ENCODE peak calls at places on chromosomes 16 and 17, in six cellular contexts. One of them, this sample, is unnamed.

GRCh38 chr17:78242024-78242742 is 10.8 kb downstream of the TMEM235 start:
- DNase-seq in fibroblast of lung: peak; percentile 3
- DNase-seq in hepatocyte: no peak
- DNase-seq in HCT116: no peak
- DNase-seq in mammary epithelial cell: no peak
- DNase-seq in PC-9: no peak
- DNase-seq in this sample: peak; percentile 40

GRCh38 chr17:17940451-17940911 is 31.7 kb downstream of the TOM1L2 start:
- DNase-seq in fibroblast of lung: peak; percentile 90
- DNase-seq in hepatocyte: no peak
- DNase-seq in HCT116: no peak
- DNase-seq in mammary epithelial cell: no peak
- DNase-seq in PC-9: no peak
- DNase-seq in this sample: peak; percentile 88

GRCh38 chr16:86566966-86567700 is 504 bp downstream of the FOXC2 start:
- DNase-seq in fibroblast of lung: peak; percentile 82
- DNase-seq in hepatocyte: peak; percentile 40
- DNase-seq in HCT116: no peak
- DNase-seq in mammary epithelial cell: peak; percentile 73
- DNase-seq in PC-9: no peak
- DNase-seq in this sample: no peak

GRCh38 chr16:66930189-66930588 is 4.0 kb downstream of the CIAO2B start:
- DNase-seq in fibroblast of lung: peak; percentile 45
- DNase-seq in hepatocyte: peak; percentile 73
- DNase-seq in HCT116: no peak
- DNase-seq in mammary epithelial cell: peak; percentile 74
- DNase-seq in PC-9: peak; percentile 82
- DNase-seq in this sample: peak; percentile 67

GRCh38 chr17:82101767-82102679 is 4.0 kb upstream of the FASN start:
- DNase-seq in fibroblast of lung: no peak
- DNase-seq in hepatocyte: no peak
- DNase-seq in HCT116: no peak
- DNase-seq in mammary epithelial cell: no peak
- DNase-seq in PC-9: peak; percentile 58
- DNase-seq in this sample: no peak

GRCh38 chr16:3623642-3624041 is 12.2 kb upstream of the SLX4 start:
- DNase-seq in fibroblast of lung: peak; percentile 19
- DNase-seq in hepatocyte: no peak
- DNase-seq in HCT116: no peak
- DNase-seq in mammary epithelial cell: no peak
- DNase-seq in PC-9: no peak
- DNase-seq in this sample: no peak

GRCh38 chr17:42187833-42188232 is 2.6 kb upstream of the HCRT start:
- DNase-seq in fibroblast of lung: no peak
- DNase-seq in hepatocyte: no peak
- DNase-seq in HCT116: no peak
- DNase-seq in mammary epithelial cell: no peak
- DNase-seq in PC-9: no peak
- DNase-seq in this sample: no peak

GRCh38 chr16:85313541-85314208 is 201.4 kb upstream of the CIBAR2 start:
- DNase-seq in fibroblast of lung: no peak
- DNase-seq in hepatocyte: no peak
- DNase-seq in HCT116: no peak
- DNase-seq in mammary epithelial cell: peak; percentile 60
- DNase-seq in PC-9: no peak
- DNase-seq in this sample: no peak

GRCh38 chr17:9343513-9343912 is 232.1 kb downstream of the STX8 start:
- DNase-seq in fibroblast of lung: no peak
- DNase-seq in hepatocyte: peak; percentile 47
- DNase-seq in HCT116: no peak
- DNase-seq in mammary epithelial cell: no peak
- DNase-seq in PC-9: no peak
- DNase-seq in this sample: no peak

GRCh38 chr17:78734841-78735641 is 47.0 kb downstream of the CYTH1 start:
- DNase-seq in fibroblast of lung: no peak
- DNase-seq in hepatocyte: peak; percentile 65
- DNase-seq in HCT116: no peak
- DNase-seq in mammary epithelial cell: no peak
- DNase-seq in PC-9: no peak
- DNase-seq in this sample: no peak

GRCh38 chr17:55845385-55845784 is 94.5 kb downstream of the PCTP start:
- DNase-seq in fibroblast of lung: peak; percentile 27
- DNase-seq in hepatocyte: peak; percentile 81
- DNase-seq in HCT116: no peak
- DNase-seq in mammary epithelial cell: peak; percentile 3
- DNase-seq in PC-9: no peak
- DNase-seq in this sample: no peak

GRCh38 chr17:81867123-81867951 is 3.8 kb downstream of the ARHGDIA start:
- DNase-seq in fibroblast of lung: peak; percentile 60
- DNase-seq in hepatocyte: peak; percentile 69
- DNase-seq in HCT116: no peak
- DNase-seq in mammary epithelial cell: no peak
- DNase-seq in PC-9: peak; percentile 52
- DNase-seq in this sample: peak; percentile 56

GRCh38 chr16:70661918-70662641 is 15.7 kb downstream of the IL34 start:
- DNase-seq in fibroblast of lung: peak; percentile 56
- DNase-seq in hepatocyte: no peak
- DNase-seq in HCT116: no peak
- DNase-seq in mammary epithelial cell: no peak
- DNase-seq in PC-9: no peak
- DNase-seq in this sample: no peak

GRCh38 chr17:78557598-78558039 is 19.6 kb downstream of the DNAH17 start:
- DNase-seq in fibroblast of lung: peak; percentile 78
- DNase-seq in hepatocyte: no peak
- DNase-seq in HCT116: no peak
- DNase-seq in mammary epithelial cell: peak; percentile 61
- DNase-seq in PC-9: no peak
- DNase-seq in this sample: peak; percentile 39

GRCh38 chr16:81469710-81470481 is 25.3 kb downstream of the CMIP start:
- DNase-seq in fibroblast of lung: no peak
- DNase-seq in hepatocyte: no peak
- DNase-seq in HCT116: no peak
- DNase-seq in mammary epithelial cell: no peak
- DNase-seq in PC-9: no peak
- DNase-seq in this sample: no peak

GRCh38 chr16:67215690-67216089 is 11.2 kb upstream of the TMEM208 start:
- DNase-seq in fibroblast of lung: no peak
- DNase-seq in hepatocyte: no peak
- DNase-seq in HCT116: no peak
- DNase-seq in mammary epithelial cell: no peak
- DNase-seq in PC-9: no peak
- DNase-seq in this sample: no peak

DNA sequence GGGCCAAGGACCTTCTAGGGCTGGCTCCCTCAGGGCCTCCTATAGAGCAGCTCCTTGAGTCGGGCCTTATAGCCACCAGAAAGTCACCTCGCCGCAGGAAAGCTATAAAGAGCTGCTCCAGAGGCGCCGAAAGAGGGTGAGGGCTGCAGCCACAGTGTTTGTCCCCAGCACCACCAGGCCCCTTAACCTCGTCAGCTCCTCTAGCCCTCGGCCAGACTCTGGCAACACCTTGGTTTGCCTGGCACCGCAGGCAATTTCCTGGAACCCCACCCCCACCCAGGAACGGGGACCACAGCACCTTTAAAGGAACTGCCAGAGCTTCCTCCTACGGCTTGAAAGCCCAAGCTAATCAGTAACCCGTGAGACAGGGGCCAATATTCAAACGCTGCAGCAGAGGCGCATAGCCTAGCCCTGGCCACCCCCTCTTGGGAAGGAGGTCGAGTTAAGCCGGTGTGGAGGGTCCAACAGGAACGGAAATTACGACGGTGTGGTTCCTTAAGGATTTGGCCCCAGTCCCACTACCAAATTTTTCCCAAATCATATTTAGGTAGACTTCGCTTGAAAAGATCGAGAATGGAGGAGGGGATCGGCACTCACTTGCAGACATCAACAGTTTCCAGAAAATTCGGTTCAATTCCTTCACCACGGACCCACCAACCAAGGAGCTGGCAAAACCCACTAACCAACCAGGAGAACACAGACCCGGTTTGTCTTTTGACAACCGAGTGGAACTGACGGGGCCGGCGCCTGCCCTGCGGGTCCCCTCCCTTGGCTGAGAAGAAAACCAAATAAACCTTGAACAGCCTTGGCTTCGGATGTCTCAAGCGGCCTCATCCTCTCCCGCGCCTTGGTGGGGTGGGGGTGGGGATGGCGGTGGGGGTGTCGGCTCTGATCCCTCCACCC is 3.0 kb downstream of the HOXB6 start:
- DNase-seq in fibroblast of lung: no peak
- DNase-seq in hepatocyte: peak; percentile 30
- DNase-seq in HCT116: no peak
- DNase-seq in mammary epithelial cell: no peak
- DNase-seq in PC-9: no peak
- DNase-seq in this sample: no peak
- TF ChIP-seq EZH2 in fibroblast of lung: no peak
- TF ChIP-seq EZH2 in hepatocyte: peak; percentile 33
- TF ChIP-seq EZH2 in HCT116: no peak
- TF ChIP-seq EZH2 in mammary epithelial cell: peak; percentile 64
- TF ChIP-seq EZH2 in PC-9: no peak
- TF ChIP-seq EZH2 in this sample: no peak

DNA sequence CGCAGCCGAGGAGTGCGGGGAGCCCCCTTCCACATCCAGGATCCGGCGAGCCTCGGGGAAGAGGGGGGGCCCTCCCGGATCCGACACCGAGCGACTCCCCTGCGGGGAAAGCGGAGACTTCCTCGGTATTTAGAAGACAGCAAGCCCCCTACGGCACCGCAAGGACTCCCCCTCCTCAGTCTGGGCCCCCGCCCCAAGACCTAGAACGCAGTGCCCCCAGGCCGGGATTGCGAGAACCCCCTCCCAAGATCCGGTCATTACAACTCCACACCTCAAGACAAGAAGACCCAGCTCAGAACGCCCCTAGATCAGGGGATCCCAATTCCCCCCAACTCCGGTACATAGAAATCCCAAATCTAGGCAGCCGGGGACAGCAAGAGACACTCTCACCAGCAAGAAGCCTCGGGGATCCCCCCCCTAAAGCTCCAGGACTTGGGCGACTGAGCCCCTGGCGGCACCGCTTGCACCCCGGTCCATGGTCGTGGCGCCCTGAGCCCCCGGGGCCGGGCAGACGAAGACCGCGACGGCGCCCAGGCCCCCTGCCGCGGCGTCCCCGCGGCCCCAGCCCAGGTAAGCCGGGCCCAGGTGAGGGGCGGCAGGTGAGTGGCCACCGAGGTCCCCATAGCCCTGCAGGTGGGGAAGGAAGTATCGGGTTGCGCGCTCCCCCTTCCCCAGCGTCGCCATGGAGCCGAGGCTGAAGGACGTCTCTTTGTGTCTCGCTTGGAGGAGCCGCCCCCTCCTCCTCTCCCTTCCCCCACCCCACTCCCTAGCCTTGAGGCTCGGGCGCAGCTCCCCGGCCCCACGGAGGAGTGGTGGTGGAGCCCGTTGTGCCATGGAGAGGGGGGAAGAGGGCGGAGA is 635 bp downstream of the SBK1 start:
- DNase-seq in fibroblast of lung: no peak
- DNase-seq in hepatocyte: peak; percentile 73
- DNase-seq in HCT116: no peak
- DNase-seq in mammary epithelial cell: no peak
- DNase-seq in PC-9: peak; percentile 48
- DNase-seq in this sample: no peak
- TF ChIP-seq EZH2 in fibroblast of lung: peak; percentile 72
- TF ChIP-seq EZH2 in hepatocyte: no peak
- TF ChIP-seq EZH2 in HCT116: no peak
- TF ChIP-seq EZH2 in mammary epithelial cell: peak; percentile 36
- TF ChIP-seq EZH2 in PC-9: no peak
- TF ChIP-seq EZH2 in this sample: no peak

GRCh38 chr16:2237076-2237551 is 870 bp downstream of the DNASE1L2 start:
- DNase-seq in fibroblast of lung: no peak
- DNase-seq in hepatocyte: no peak
- DNase-seq in HCT116: no peak
- DNase-seq in mammary epithelial cell: no peak
- DNase-seq in PC-9: no peak
- DNase-seq in this sample: no peak
- TF ChIP-seq EZH2 in fibroblast of lung: peak; percentile 79
- TF ChIP-seq EZH2 in hepatocyte: peak; percentile 80
- TF ChIP-seq EZH2 in HCT116: no peak
- TF ChIP-seq EZH2 in mammary epithelial cell: no peak
- TF ChIP-seq EZH2 in PC-9: no peak
- TF ChIP-seq EZH2 in this sample: no peak

DNA sequence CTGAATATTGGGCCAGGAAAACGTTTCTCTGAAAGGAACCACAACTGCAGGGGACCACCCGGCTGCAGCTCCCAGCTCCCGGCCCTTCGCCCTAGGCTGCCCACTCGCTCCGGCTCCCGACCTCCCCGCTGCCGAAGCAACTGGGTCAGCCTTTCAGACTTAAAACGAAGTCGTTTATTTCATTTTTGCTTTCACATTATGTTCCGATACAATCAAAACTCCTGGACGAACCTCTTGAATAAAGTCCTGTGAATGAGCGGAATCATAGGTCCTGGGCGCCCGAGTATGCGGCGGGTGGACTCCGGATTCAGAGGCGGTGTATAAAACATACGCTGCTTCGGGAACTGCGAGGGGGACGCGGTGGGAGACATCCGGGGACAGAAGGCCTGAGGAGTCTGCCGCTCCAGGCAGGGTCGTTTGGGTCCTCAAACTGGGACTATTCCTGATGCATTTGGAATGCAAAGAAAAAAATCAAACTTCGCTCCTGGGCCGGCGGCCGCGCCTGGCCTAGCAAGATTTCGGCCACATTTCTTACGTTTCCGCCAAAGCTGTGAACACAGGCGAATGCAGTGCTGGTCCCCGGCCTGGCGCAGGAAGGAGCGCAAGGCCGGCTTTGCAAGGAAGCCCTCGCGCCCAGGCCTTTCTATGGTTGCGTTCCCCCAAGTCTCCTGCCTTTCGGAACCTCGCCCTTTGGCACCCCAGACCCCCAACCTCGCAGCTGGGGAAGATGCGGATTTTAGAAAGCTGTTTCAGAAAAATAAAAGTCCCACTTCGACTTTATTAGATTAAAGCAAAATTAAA is 3.7 kb downstream of the CBLN1 start:
- DNase-seq in fibroblast of lung: no peak
- DNase-seq in hepatocyte: no peak
- DNase-seq in HCT116: no peak
- DNase-seq in mammary epithelial cell: no peak
- DNase-seq in PC-9: no peak
- DNase-seq in this sample: no peak
- TF ChIP-seq EZH2 in fibroblast of lung: peak; percentile 62
- TF ChIP-seq EZH2 in hepatocyte: peak; percentile 99
- TF ChIP-seq EZH2 in HCT116: no peak
- TF ChIP-seq EZH2 in mammary epithelial cell: peak; percentile 71
- TF ChIP-seq EZH2 in PC-9: no peak
- TF ChIP-seq EZH2 in this sample: no peak

DNA sequence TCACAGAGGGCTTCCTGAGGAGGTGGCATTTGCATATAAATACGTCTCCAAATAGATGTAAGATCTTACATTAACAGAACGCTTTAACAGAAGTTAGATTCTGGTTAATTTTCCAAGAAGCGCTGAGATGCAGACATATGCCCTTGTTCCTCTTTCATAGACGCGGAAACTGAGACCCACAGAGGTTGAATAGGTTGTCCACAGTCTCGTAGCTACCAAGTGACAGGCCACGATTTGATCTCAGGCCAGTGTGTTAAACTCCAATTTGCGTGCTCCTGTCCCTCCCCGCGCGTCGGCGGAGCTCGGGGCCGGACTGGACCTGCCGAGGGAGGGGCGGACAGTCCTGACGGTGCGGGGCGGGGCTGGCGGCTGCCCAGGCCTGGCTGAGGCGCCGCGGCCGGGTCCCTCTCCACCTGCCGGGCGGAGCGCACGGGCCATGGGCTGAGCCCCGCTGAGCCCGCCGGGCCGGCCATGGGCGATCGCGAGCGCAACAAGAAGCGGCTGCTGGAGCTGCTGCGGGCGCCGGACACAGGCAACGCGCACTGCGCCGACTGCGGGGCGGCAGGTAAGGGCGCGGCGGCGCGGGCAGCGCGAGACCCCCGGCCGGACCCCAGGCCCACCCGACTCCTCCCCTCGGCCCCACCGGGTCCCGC is at the start of gene ADAP2:
- DNase-seq in fibroblast of lung: peak; percentile 22
- DNase-seq in hepatocyte: peak; percentile 54
- DNase-seq in HCT116: peak; percentile 19
- DNase-seq in mammary epithelial cell: peak; percentile 23
- DNase-seq in PC-9: peak; percentile 54
- DNase-seq in this sample: peak; percentile 36
- TF ChIP-seq EZH2 in fibroblast of lung: no peak
- TF ChIP-seq EZH2 in hepatocyte: no peak
- TF ChIP-seq EZH2 in HCT116: no peak
- TF ChIP-seq EZH2 in mammary epithelial cell: no peak
- TF ChIP-seq EZH2 in PC-9: no peak
- TF ChIP-seq EZH2 in this sample: no peak